ENCODE peak calls at places on chromosomes 12 and 14, in seven cellular contexts. A, F, L, R, T, S and B are unnamed samples.
A peak's percentile ranks its signal among the peaks of the same experiment; 100 is the strongest.

GRCh38 chr12:106171117-106171750 is 32.5 kb upstream of the NUAK1 start:
- DNase-seq in A (no peak), F (no peak), L (no peak), R (no peak), T (no peak), S (no peak), B (no peak)

GRCh38 chr14:63248211-63248610 is 44.0 kb downstream of the RHOJ start:
- DNase-seq in A (peak; percentile 64), F (no peak), L (no peak), R (no peak), T (no peak), S (no peak), B (no peak)

GRCh38 chr14:104389326-104390220 is 190.0 kb upstream of the C14orf180 start:
- DNase-seq in A (no peak), F (peak; percentile 8), L (peak; percentile 55), R (no peak), T (no peak), S (peak; percentile 18), B (no peak)

GRCh38 chr12:46492471-46493351 is 120.1 kb upstream of the SLC38A2 start:
- DNase-seq in A (peak; percentile 65), F (no peak), L (no peak), R (no peak), T (peak; percentile 91), S (no peak), B (peak; percentile 88)

GRCh38 chr12:122022393-122023338 is 982 bp downstream of the BCL7A start:
- DNase-seq in A (no peak), F (peak; percentile 23), L (peak; percentile 56), R (peak; percentile 28), T (no peak), S (no peak), B (no peak)

GRCh38 chr12:125076103-125076502 is 10.9 kb downstream of the AACS start:
- DNase-seq in A (no peak), F (no peak), L (no peak), R (no peak), T (no peak), S (no peak), B (no peak)

GRCh38 chr14:89221109-89221508 is 195.9 kb downstream of the FOXN3 start:
- DNase-seq in A (peak; percentile 22), F (no peak), L (no peak), R (no peak), T (no peak), S (no peak), B (no peak)

GRCh38 chr12:120453977-120454376 is 7.7 kb downstream of the GATC start:
- DNase-seq in A (no peak), F (no peak), L (peak; percentile 16), R (no peak), T (peak; percentile 42), S (peak; percentile 52), B (no peak)

GRCh38 chr12:22121224-22121623 is 75.2 kb downstream of the CMAS start:
- DNase-seq in A (no peak), F (no peak), L (no peak), R (no peak), T (no peak), S (peak; percentile 60), B (no peak)

GRCh38 chr14:54312166-54312801 is 84.5 kb upstream of the CDKN3 start:
- DNase-seq in A (peak; percentile 96), F (no peak), L (no peak), R (no peak), T (peak; percentile 16), S (no peak), B (peak; percentile 91)

GRCh38 chr12:119225454-119225853 is 46.7 kb downstream of the HSPB8 start:
- DNase-seq in A (no peak), F (no peak), L (no peak), R (no peak), T (no peak), S (peak; percentile 9), B (no peak)

GRCh38 chr14:73008501-73008900 is 18.4 kb downstream of the ZFYVE1 start:
- DNase-seq in A (no peak), F (no peak), L (no peak), R (no peak), T (no peak), S (no peak), B (no peak)

GRCh38 chr14:95695913-95696312 is 9.7 kb downstream of the TCL1B start:
- DNase-seq in A (no peak), F (no peak), L (no peak), R (no peak), T (no peak), S (peak; percentile 35), B (no peak)

GRCh38 chr14:28609228-28609828 is 157.3 kb upstream of the FOXG1 start:
- DNase-seq in A (peak; percentile 22), F (peak; percentile 53), L (no peak), R (peak; percentile 27), T (peak; percentile 65), S (peak; percentile 41), B (peak; percentile 39)

GRCh38 chr12:48423200-48423599 is 49.2 kb upstream of the ANP32D start:
- DNase-seq in A (no peak), F (no peak), L (no peak), R (no peak), T (no peak), S (no peak), B (no peak)

GRCh38 chr12:12333407-12333831 is 16.6 kb downstream of the MANSC1 start:
- DNase-seq in A (no peak), F (no peak), L (no peak), R (no peak), T (no peak), S (no peak), B (peak; percentile 39)

GRCh38 chr12:77120695-77121094 is 55.3 kb upstream of the E2F7 start:
- DNase-seq in A (no peak), F (no peak), L (no peak), R (no peak), T (no peak), S (no peak), B (no peak)

GRCh38 chr12:29041621-29042020 is 107.5 kb upstream of the FAR2 start:
- DNase-seq in A (no peak), F (no peak), L (no peak), R (no peak), T (no peak), S (no peak), B (no peak)

GRCh38 chr12:76883826-76884225 is 5.0 kb upstream of the CSRP2 start:
- DNase-seq in A (no peak), F (no peak), L (no peak), R (no peak), T (no peak), S (no peak), B (no peak)